ENCODE peak calls at places on chromosomes 12 and 14, in five cellular contexts. F is right lobe of liver; E is heart left ventricle; Z is CD8-positive, alpha-beta T cell; K is PC-3. N is an unnamed sample.

GRCh38 chr12:47098099-47098498 is 18.3 kb upstream of the AMIGO2 start:
- DNase-seq in K (no peak), Z (no peak), F (no peak), E (no peak), N (no peak)

GRCh38 chr14:29926228-29926627 is 1.4 kb downstream of the PRKD1 start:
- DNase-seq in K (no peak), F (no peak), E (no peak), Z (no peak), N (no peak)

GRCh38 chr14:41506552-41506951 is 100.1 kb upstream of the LRFN5 start:
- DNase-seq in F (no peak), Z (no peak), E (no peak), K (no peak), N (no peak)

GRCh38 chr12:75722714-75723200 is 211.3 kb upstream of the KRR1 start:
- DNase-seq in E (peak; percentile 44), K (peak; percentile 88), Z (no peak), F (no peak), N (peak; percentile 43)

GRCh38 chr14:21268612-21269251 is 510 bp downstream of the HNRNPC start:
- DNase-seq in F (no peak), E (no peak), Z (no peak), K (peak; percentile 43), N (peak; percentile 61)

GRCh38 chr12:111812881-111813741 is 28.9 kb upstream of the MAPKAPK5 start:
- DNase-seq in E (peak; percentile 74), F (peak; percentile 74), K (peak; percentile 95), Z (peak; percentile 26), N (peak; percentile 57)

GRCh38 chr14:64646103-64646502 is 58.1 kb upstream of the PLEKHG3 start:
- DNase-seq in K (no peak), E (no peak), F (peak; percentile 56), Z (no peak), N (no peak)

GRCh38 chr14:61860294-61860918 is 98.2 kb downstream of the SNAPC1 start:
- DNase-seq in K (peak; percentile 85), E (no peak), Z (peak; percentile 35), F (no peak), N (peak; percentile 37)

GRCh38 chr12:46368138-46368537 is 4.4 kb downstream of the SLC38A2 start:
- DNase-seq in K (no peak), F (no peak), Z (no peak), E (no peak), N (no peak)

GRCh38 chr12:57610553-57611115 is 601 bp upstream of the ARHGEF25 start:
- DNase-seq in F (no peak), Z (no peak), K (no peak), E (peak; percentile 70), N (no peak)

GRCh38 chr12:48903363-48903981 is 21.8 kb downstream of the FKBP11 start:
- DNase-seq in K (no peak), E (no peak), Z (no peak), F (no peak), N (no peak)

GRCh38 chr14:34461334-34462131 is 507 bp downstream of the SPTSSA start:
- DNase-seq in K (peak; percentile 56), E (peak; percentile 57), Z (no peak), F (peak; percentile 72), N (peak; percentile 18)

GRCh38 chr14:70415788-70416187 is 1.1 kb downstream of the SYNJ2BP start:
- DNase-seq in E (no peak), F (no peak), K (no peak), Z (no peak), N (no peak)

GRCh38 chr12:98894412-98895085 is 249.5 kb downstream of the APAF1 start:
- DNase-seq in F (no peak), E (no peak), Z (no peak), K (no peak), N (no peak)

GRCh38 chr12:82970614-82971013 is 283.9 kb downstream of the TMTC2 start:
- DNase-seq in F (no peak), Z (no peak), K (no peak), E (no peak), N (no peak)

GRCh38 chr14:32808574-32809098 is 130.0 kb upstream of the NPAS3 start:
- DNase-seq in E (no peak), F (no peak), Z (no peak), K (peak; percentile 51), N (no peak)

GRCh38 chr12:54383041-54383609 is 1.4 kb downstream of the ZNF385A start:
- DNase-seq in Z (no peak), K (peak; percentile 70), E (no peak), F (no peak), N (no peak)

GRCh38 chr14:60658909-60659585 is 9.8 kb upstream of the SIX1 start:
- DNase-seq in E (no peak), Z (no peak), K (peak; percentile 83), F (no peak), N (no peak)

GRCh38 chr14:75088566-75089373 is 19.3 kb downstream of the ZC2HC1C start:
- DNase-seq in F (no peak), K (peak; percentile 84), E (no peak), Z (no peak), N (peak; percentile 48)

GRCh38 chr12:69900720-69901131 is 75.7 kb downstream of the MYRFL start:
- DNase-seq in K (peak; percentile 86), E (peak; percentile 61), Z (peak; percentile 18), F (peak; percentile 80), N (peak; percentile 44)

DNA sequence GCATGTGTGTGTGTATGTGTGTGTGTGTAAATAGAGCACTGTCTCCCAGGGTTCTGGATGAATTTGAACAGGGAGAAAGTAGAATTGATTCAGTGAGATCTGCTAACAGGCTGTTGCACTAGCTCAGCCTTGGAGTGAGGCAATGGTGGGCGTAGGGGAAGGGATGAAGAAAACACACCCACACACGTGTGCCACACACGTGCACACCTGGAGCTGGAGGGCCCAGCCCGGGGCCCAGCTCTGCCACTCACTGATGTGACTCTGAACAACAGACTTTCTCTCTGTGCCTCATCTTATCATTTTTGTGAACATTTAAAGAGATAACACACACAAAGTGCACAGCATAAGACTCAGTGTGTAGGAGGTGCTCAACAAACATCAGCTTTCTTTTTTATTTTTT is 4.2 kb downstream of the ACACB start:
- DNase-seq in F (no peak), Z (no peak), E (no peak), K (no peak), N (no peak)
- H3K4me1 ChIP-seq in F (no peaks in the 10 kb centered on the region), Z (peaks cover 4% of the 10 kb centered on the region), E (peaks cover 86% of the 10 kb centered on the region), K (no peaks in the 10 kb centered on the region), N (no peaks in the 10 kb centered on the region)

DNA sequence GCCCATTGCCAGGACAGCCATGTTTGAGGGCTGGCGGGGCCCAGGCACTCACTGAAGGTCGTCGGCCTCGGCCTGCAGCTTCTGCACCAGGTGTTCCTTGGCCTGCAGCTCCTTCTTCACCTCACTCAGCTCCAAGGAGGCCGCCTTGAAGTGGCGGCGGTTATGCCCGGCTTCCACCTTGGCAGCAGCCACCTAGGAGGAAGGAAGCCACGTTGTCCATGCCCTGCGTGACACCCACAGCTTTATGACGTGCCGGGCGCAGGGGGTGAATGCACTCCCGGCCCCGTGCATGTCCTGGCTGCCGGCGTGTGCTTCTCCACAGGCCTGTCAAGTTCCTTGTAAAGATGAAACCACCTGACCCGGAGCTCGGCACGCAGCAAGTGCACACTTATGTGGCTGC is 16.0 kb upstream of the ANKLE2 start:
- DNase-seq in Z (no peak), K (no peak), F (no peak), E (no peak), N (no peak)
- H3K36me3 ChIP-seq in Z (peaks cover 64% of the 10 kb centered on the region), K (peaks cover 59% of the 10 kb centered on the region), F (peaks cover 83% of the 10 kb centered on the region), E (peaks cover 94% of the 10 kb centered on the region), N (peaks cover 46% of the 10 kb centered on the region)

GRCh38 chr12:120240495-120240833 is 25.1 kb downstream of the PXN start:
- DNase-seq in F (no peak), E (no peak), Z (no peak), K (no peak), N (no peak)
- H3K4me1 ChIP-seq in F (no peaks in the 10 kb centered on the region), E (peaks cover 95% of the 10 kb centered on the region), Z (peaks cover 64% of the 10 kb centered on the region), K (peaks cover 61% of the 10 kb centered on the region), N (peaks cover 87% of the 10 kb centered on the region)

DNA sequence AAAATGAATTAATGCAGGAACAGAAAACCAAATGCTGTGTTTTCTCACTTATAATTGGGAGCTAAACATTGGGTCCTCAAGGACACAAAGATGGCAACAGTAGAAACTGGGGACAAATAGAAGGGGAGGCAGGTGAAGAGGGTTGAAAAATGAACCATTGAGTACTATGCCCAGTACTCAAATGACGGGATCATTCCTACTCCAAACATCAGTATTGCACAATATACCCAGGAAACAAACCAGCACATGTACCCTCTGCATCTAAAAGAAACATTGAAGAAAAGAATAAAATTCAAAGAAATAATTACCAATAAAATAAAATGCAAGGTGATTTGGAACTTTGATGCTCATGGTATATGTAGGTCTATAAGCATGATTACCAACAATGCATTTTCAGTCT is 110.8 kb downstream of the LMO3 start:
- DNase-seq in E (no peak), F (no peak), Z (no peak), K (no peak), N (no peak)
- H3K36me3 ChIP-seq in E (no peaks in the 10 kb centered on the region), F (no peaks in the 10 kb centered on the region), Z (no peaks in the 10 kb centered on the region), K (no peaks in the 10 kb centered on the region), N (no peaks in the 10 kb centered on the region)

DNA sequence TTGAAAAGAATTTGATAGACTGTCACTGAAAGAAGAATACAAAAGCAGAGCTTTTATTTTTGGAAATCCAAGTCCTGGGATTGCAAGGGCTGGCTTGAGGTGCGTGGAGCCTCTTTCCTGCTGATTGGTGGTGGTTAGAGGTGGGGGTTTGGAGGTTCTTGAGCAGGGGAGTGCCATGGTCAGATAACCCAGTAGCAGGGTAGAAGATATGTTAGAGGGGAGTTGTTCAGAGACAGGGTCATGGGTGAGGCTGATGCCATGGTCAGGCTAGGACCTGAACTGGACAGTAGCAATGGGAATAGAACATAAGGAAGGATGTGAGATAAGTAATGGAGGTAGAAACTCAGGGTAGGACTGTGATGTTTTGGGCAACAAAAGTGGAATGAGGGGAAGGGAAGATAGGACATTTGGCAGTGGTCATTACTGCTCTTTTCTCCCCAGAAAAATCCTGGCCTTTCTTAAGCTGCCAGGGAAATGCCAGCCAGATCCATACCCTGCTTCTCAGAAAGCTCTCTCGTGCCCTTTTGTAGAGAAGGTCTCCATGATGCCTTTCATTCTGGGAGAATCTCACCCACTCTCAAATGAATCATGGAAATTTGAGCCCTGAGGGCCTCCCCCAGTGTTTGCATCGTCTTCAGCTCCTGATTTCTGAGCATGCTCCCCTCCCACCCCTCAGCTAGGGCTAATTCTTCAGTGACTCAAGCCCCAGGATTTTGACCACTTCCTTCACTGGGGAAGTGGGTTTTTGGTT is 9.5 kb downstream of the EMP1 start:
- DNase-seq in E (peak; percentile 45), Z (no peak), F (no peak), K (peak; percentile 98), N (no peak)
- H3K4me1 ChIP-seq in E (peaks cover 91% of the 10 kb centered on the region), Z (peaks cover 5% of the 10 kb centered on the region), F (no peaks in the 10 kb centered on the region), K (peaks cover 75% of the 10 kb centered on the region), N (peaks cover 9% of the 10 kb centered on the region)

GRCh38 chr14:73729015-73729330 is 14.8 kb upstream of the PNMA1 start:
- DNase-seq in E (no peak), Z (no peak), K (no peak), F (no peak), N (no peak)
- H3K36me3 ChIP-seq in E (peaks cover 80% of the 10 kb centered on the region), Z (peaks cover 57% of the 10 kb centered on the region), K (peaks cover 48% of the 10 kb centered on the region), F (peaks cover 37% of the 10 kb centered on the region), N (peaks cover 69% of the 10 kb centered on the region)

GRCh38 chr14:94370524-94370910 is 17.9 kb downstream of the SERPINA1 start:
- DNase-seq in Z (no peak), E (no peak), K (no peak), F (peak; percentile 33), N (no peak)

GRCh38 chr14:94368956-94369355 is 19.4 kb downstream of the SERPINA1 start:
- DNase-seq in K (no peak), Z (no peak), F (no peak), E (no peak), N (no peak)

GRCh38 chr14:94373708-94374107 is 14.7 kb downstream of the SERPINA1 start:
- DNase-seq in F (no peak), Z (no peak), E (no peak), K (peak; percentile 73), N (no peak)

GRCh38 chr14:94374749-94375148 is 13.7 kb downstream of the SERPINA1 start:
- DNase-seq in K (no peak), F (no peak), Z (no peak), E (no peak), N (no peak)

GRCh38 chr14:94372021-94372605 is 16.3 kb downstream of the SERPINA1 start:
- DNase-seq in K (no peak), F (no peak), Z (no peak), E (no peak), N (no peak)
- H3K4me1 ChIP-seq in K (peaks cover 7% of the 10 kb centered on the region), F (no peaks in the 10 kb centered on the region), Z (no peaks in the 10 kb centered on the region), E (no peaks in the 10 kb centered on the region), N (no peaks in the 10 kb centered on the region)

N was measured in CD4-positive, alpha-beta memory T cell.